ENCODE peak calls at places on chromosomes 1 and 21, in nine cellular contexts. K is upper lobe of right lung, O is BE2C, W is mammary epithelial cell, U is heart left ventricle, P is adipocyte, R is neural progenitor cell, Y is psoas muscle, Q is uterus. B is an unnamed sample. For H3K9me3 and H3K4me1, the result is how much of the 10 kb centered on the place peaks cover.

GRCh38 chr21:45982256-45982757 is 737 bp downstream of the COL6A1 start:
- DNase-seq in W (no peak), P (peak), U (peak), Q (peak), K (no peak), Y (peak), R (peak), O (peak), B (peak)

GRCh38 chr1:25090707-25091422 is 141.4 kb downstream of the SYF2 start:
- DNase-seq in O (no peak), U (no peak), Q (no peak), K (no peak), Y (no peak), P (no peak), W (no peak), R (no peak), B (no peak)

GRCh38 chr1:47233165-47233564 is 1.1 kb upstream of the TAL1 start:
- DNase-seq in Y (no peak), P (no peak), Q (no peak), U (no peak), K (no peak), O (no peak), W (no peak), R (no peak), B (no peak)

GRCh38 chr1:1040004-1040991 is 20.4 kb downstream of the AGRN start:
- DNase-seq in U (peak), W (peak), O (peak), P (peak), K (peak), R (peak), Q (peak), Y (peak), B (peak)

GRCh38 chr1:238950786-238951185 is 435.6 kb upstream of the CHRM3 start:
- DNase-seq in U (no peak), Q (no peak), R (no peak), W (no peak), K (no peak), Y (no peak), P (peak), O (no peak), B (no peak)

GRCh38 chr1:171218661-171219060 is 29.6 kb upstream of the FMO1 start:
- DNase-seq in R (no peak), U (no peak), Y (no peak), Q (no peak), W (no peak), P (peak), K (no peak), O (no peak), B (no peak)

GRCh38 chr1:44576456-44577150 is 97.7 kb downstream of the TMEM53 start:
- DNase-seq in W (no peak), K (no peak), R (peak), O (no peak), P (no peak), U (no peak), Q (no peak), Y (no peak), B (no peak)

GRCh38 chr1:16605532-16605931 is 7.8 kb downstream of the NBPF1 start:
- DNase-seq in Q (no peak), O (no peak), Y (no peak), U (peak), W (no peak), P (peak), R (peak), K (no peak), B (no peak)

GRCh38 chr1:33188572-33189275 is 6.9 kb upstream of the TRIM62 start:
- DNase-seq in Y (no peak), O (no peak), K (no peak), W (peak), Q (no peak), U (no peak), R (no peak), P (peak), B (no peak)

GRCh38 chr1:17922833-17923232 is 167.7 kb downstream of the ACTL8 start:
- DNase-seq in Q (no peak), Y (no peak), U (no peak), O (peak), W (peak), K (no peak), P (peak), R (peak), B (no peak)

GRCh38 chr1:168234846-168235547 is 9.2 kb downstream of the SFT2D2 start:
- DNase-seq in W (peak), Q (no peak), Y (no peak), P (peak), R (peak), O (peak), K (no peak), U (no peak), B (peak)

GRCh38 chr1:163406787-163407186 is 85.0 kb downstream of the NUF2 start:
- DNase-seq in P (no peak), Y (no peak), K (no peak), R (no peak), W (no peak), U (no peak), Q (no peak), O (no peak), B (no peak)

GRCh38 chr21:45318556-45319341 is 31.1 kb upstream of the POFUT2 start:
- DNase-seq in U (peak), P (no peak), R (no peak), Q (peak), O (no peak), W (no peak), K (peak), Y (peak), B (peak)

GRCh38 chr1:35714921-35715567 is 3.6 kb downstream of the C1orf216 start:
- DNase-seq in P (no peak), O (no peak), R (no peak), Y (no peak), K (no peak), U (no peak), W (no peak), Q (no peak), B (no peak)

GRCh38 chr1:8646996-8647395 is 170.4 kb downstream of the RERE start:
- DNase-seq in P (no peak), W (no peak), O (no peak), R (no peak), K (no peak), U (no peak), Q (no peak), Y (no peak), B (no peak)

GRCh38 chr1:184626076-184627011 is 128.3 kb downstream of the EDEM3 start:
- DNase-seq in R (no peak), W (no peak), U (no peak), O (no peak), Y (peak), Q (peak), K (no peak), P (no peak), B (no peak)

GRCh38 chr21:34830386-34831140 is 161.8 kb downstream of the CLIC6 start:
- DNase-seq in K (no peak), Y (no peak), R (no peak), O (no peak), P (peak), Q (no peak), W (no peak), U (no peak), B (no peak)

GRCh38 chr1:182739545-182739944 is 50.0 kb upstream of the NPL start:
- DNase-seq in O (peak), U (no peak), Y (no peak), R (no peak), K (no peak), Q (no peak), P (no peak), W (no peak), B (no peak)

GRCh38 chr21:46153259-46154154 is 1.9 kb downstream of the FTCD start:
- DNase-seq in K (peak), U (peak), Q (peak), Y (peak), O (peak), P (peak), W (no peak), R (peak), B (peak)

GRCh38 chr1:101592861-101593260 is 356.0 kb downstream of the S1PR1 start:
- DNase-seq in Q (no peak), W (peak), U (no peak), Y (no peak), K (no peak), O (no peak), R (no peak), P (no peak), B (no peak)

GRCh38 chr1:1208713-1209433 is 2.5 kb upstream of the TNFRSF18 start:
- DNase-seq in K (no peak), R (no peak), P (no peak), U (peak), Y (peak), W (no peak), O (peak), Q (no peak), B (peak)

GRCh38 chr1:22540311-22540710 is 23.0 kb upstream of the EPHA8 start:
- DNase-seq in P (no peak), R (no peak), Q (no peak), O (no peak), K (no peak), W (no peak), Y (no peak), U (peak), B (peak)

GRCh38 chr1:88973520-88974137 is 18.8 kb downstream of the KYAT3 start:
- DNase-seq in O (no peak), U (no peak), Y (no peak), R (peak), Q (no peak), W (peak), K (no peak), P (peak), B (no peak)

GRCh38 chr1:232627645-232628334 is 2.1 kb downstream of the SIPA1L2 start:
- DNase-seq in P (peak), W (peak), Y (no peak), R (peak), U (no peak), Q (no peak), K (no peak), O (no peak), B (no peak)

GRCh38 chr1:113879459-113880038 is 7.8 kb downstream of the BCL2L15 start:
- DNase-seq in U (no peak), Y (no peak), Q (no peak), O (no peak), R (no peak), P (no peak), K (no peak), W (no peak), B (no peak)

GRCh38 chr1:55337801-55338447 is 122.8 kb upstream of the USP24 start:
- DNase-seq in U (no peak), R (peak), O (peak), W (peak), Q (no peak), P (peak), K (no peak), Y (no peak), B (no peak)

GRCh38 chr1:110524311-110525249 is 5.6 kb upstream of the KCNA10 start:
- DNase-seq in P (peak), O (peak), K (no peak), Y (no peak), R (peak), W (peak), Q (no peak), U (no peak), B (no peak)

GRCh38 chr1:155591770-155592169 is 18.2 kb upstream of the MSTO1 start:
- DNase-seq in R (peak), Q (no peak), U (no peak), P (peak), K (no peak), Y (no peak), W (peak), O (peak), B (no peak)

GRCh38 chr1:82317671-82318070 is 516.9 kb downstream of the ADGRL2 start:
- DNase-seq in R (no peak), U (no peak), Q (no peak), O (no peak), W (peak), Y (no peak), P (no peak), K (no peak), B (no peak)

GRCh38 chr1:82392513-82392912 is 591.8 kb downstream of the ADGRL2 start:
- DNase-seq in P (peak), K (no peak), Q (no peak), O (no peak), R (no peak), U (no peak), W (peak), Y (no peak), B (no peak)

DNA sequence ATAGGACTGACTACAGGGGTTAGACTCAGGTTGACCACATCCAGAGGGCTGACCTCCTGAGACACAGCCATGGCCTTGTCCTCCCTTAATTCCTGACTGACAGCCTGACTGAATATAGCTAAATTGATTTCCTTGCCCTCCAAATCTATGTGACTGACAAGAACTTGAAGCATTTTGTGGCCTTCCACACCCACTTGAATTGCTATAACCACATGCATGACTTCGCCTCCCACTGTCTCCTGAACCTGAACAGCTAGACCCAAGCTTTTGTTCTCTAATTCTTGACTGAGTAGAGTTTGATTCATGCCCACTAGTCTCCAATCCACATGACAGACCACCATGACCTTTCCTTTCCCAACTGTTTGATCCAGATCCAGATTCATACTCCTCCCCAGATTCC is 3.1 kb downstream of the FLG2 start:
- DNase-seq in Q (no peak), K (no peak), Y (no peak), O (no peak), U (no peak), P (no peak), W (no peak), R (no peak), B (no peak)
- H3K9me3 ChIP-seq in Q (under half), K (under half), Y (under half), O (under half), U (under half), P (under half), W (under half), R (under half), B (under half)

DNA sequence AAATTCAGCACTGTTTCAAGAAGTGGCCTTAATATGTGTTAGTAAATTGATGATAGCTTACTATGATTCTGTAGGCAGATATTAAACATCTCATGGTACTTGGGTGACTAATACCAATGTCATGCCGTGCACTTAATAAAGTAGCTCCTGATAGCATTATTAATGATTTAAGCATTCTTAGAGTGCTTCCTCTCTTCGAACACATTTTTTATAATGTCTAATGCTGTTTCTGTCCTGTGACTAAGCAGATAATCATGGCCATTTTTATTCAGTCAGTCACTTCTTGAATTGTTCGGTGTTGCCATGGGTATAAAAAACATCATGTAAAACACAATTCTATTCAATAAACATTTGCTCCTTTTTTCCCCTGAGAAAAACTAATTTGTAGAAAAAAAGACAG is 804.6 kb upstream of the ADGRL4 start:
- DNase-seq in W (peak), K (no peak), Y (no peak), Q (no peak), U (no peak), O (no peak), P (peak), R (no peak), B (no peak)
- H3K4me3 ChIP-seq in W (no peak), K (no peak), Y (no peak), Q (no peak), U (no peak), O (no peak), P (no peak), R (no peak), B (no peak)

GRCh38 chr1:27596261-27596660 is 7.7 kb downstream of the AHDC1 start:
- DNase-seq in K (no peak), R (no peak), O (no peak), U (peak), P (no peak), Q (no peak), Y (no peak), W (no peak), B (no peak)
- H3K4me1 ChIP-seq in K (half or more), R (half or more), O (under half), U (half or more), P (half or more), Q (under half), Y (half or more), W (half or more), B (under half)

GRCh38 chr1:5798151-5798730 is 194.0 kb downstream of the NPHP4 start:
- DNase-seq in P (no peak), R (peak), O (no peak), W (no peak), Q (no peak), U (no peak), Y (no peak), K (no peak), B (no peak)

GRCh38 chr1:5793516-5793915 is 198.7 kb downstream of the NPHP4 start:
- DNase-seq in K (no peak), U (no peak), O (no peak), P (no peak), R (no peak), Y (no peak), Q (no peak), W (no peak), B (no peak)

GRCh38 chr1:5796028-5796427 is 196.2 kb downstream of the NPHP4 start:
- DNase-seq in K (no peak), W (no peak), Q (no peak), P (no peak), Y (no peak), R (no peak), U (no peak), O (no peak), B (no peak)

GRCh38 chr1:5798904-5799303 is 193.3 kb downstream of the NPHP4 start:
- DNase-seq in W (no peak), P (no peak), K (no peak), Q (no peak), O (no peak), R (no peak), Y (no peak), U (no peak), B (no peak)

GRCh38 chr1:5794279-5794678 is 197.9 kb downstream of the NPHP4 start:
- DNase-seq in Q (no peak), U (no peak), K (no peak), R (no peak), Y (no peak), W (no peak), O (no peak), P (no peak), B (no peak)
- H3K9me3 ChIP-seq in Q (under half), U (under half), K (under half), R (under half), Y (under half), W (under half), O (under half), P (under half), B (under half)

GRCh38 chr1:31243451-31244286 is 4.0 kb upstream of the NKAIN1 start:
- DNase-seq in Q (no peak), W (no peak), Y (no peak), R (no peak), P (no peak), K (no peak), O (no peak), U (no peak), B (peak)
- H3K4me3 ChIP-seq in Q (no peak), W (no peak), Y (no peak), R (no peak), P (no peak), K (no peak), O (no peak), U (no peak), B (no peak)

DNA sequence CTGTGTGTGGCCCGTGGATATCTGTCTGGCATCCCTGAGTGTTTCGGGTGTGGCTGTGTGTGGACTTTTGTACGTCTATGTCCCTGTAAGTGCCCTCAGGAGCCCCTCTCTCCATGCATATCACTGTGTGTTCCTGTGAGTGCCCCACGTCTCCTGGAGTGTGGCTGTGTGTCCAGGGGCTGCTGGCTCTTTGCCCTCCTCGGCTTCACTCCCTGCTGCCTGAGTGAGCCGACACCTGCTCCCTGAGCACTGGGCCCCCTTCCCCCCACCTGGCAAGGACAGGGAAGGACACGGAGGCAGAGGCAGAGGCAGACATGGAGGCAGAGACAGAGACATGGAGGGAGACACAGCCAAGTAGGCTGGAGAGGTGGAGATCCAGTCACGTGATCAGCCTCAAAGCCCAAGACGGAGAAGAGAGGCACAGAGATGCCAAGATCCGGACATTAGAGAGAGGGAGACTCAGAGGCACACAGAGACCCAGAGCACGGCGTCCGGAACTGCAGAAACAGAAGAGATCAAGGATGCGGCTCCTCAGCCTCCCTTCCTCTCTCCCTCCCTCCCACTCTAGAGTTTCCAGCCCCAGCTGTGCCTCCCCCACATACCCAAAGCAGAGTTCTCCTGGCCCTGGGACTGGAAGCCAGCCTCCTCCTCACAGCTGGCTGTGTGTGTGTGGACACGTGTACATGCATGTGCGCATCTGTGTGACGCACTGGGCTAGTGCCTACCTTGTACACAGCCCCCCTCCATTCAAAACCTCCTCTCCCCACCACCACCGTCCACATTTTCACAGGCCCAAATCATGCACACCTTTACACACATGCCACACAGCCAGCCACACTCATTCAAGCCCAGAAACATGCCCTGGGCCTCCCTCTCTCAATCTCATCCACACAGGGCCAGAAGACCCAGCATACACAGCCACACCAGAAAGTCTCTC is 39.0 kb upstream of the WASF2 start:
- DNase-seq in Y (peak), W (peak), R (peak), Q (peak), O (no peak), U (peak), K (no peak), P (peak), B (peak)
- H3K4me1 ChIP-seq in Y (under half), W (half or more), R (under half), Q (under half), O (under half), U (half or more), K (under half), P (under half), B (under half)

B was measured in pancreas.